ENCODE peak calls at places on chromosomes 4 and X, in six cellular contexts. Z is HepG2, V is upper lobe of left lung, F is GM12878, I is Panc1, U is HCT116. B is an unnamed sample. For H3K9me3, the result is how much of the 10 kb centered on the place peaks cover.

GRCh38 chr4:158056689-158057245 is 116.1 kb downstream of the GASK1B start:
- ATAC-seq in Z (peak), V (no peak), F (no peak), I (no peak), U (no peak), B (no peak)

GRCh38 chr4:116244771-116245170 is 840.6 kb downstream of the TRAM1L1 start:
- ATAC-seq in Z (no peak), V (no peak), F (no peak), I (no peak), U (no peak), B (no peak)

GRCh38 chr4:27414867-27415266 is 554.2 kb downstream of the STIM2 start:
- ATAC-seq in Z (no peak), V (peak), F (no peak), I (no peak), U (no peak), B (no peak)

GRCh38 chrX:68532828-68533227 is 34.0 kb downstream of the YIPF6 start:
- ATAC-seq in Z (no peak), V (no peak), F (no peak), I (no peak), U (no peak), B (no peak)

GRCh38 chrX:4735299-4735698 is 1021.9 kb upstream of the PRKX start:
- ATAC-seq in Z (no peak), V (no peak), F (no peak), I (no peak), U (no peak), B (no peak)

GRCh38 chr4:16077786-16078185 is 6.0 kb downstream of the PROM1 start:
- ATAC-seq in Z (no peak), V (no peak), F (no peak), I (no peak), U (no peak), B (no peak)

GRCh38 chr4:177530561-177530960 is 88.3 kb upstream of the AGA start:
- ATAC-seq in Z (no peak), V (no peak), F (no peak), I (no peak), U (no peak), B (no peak)

GRCh38 chr4:36841583-36842326 is 402.8 kb upstream of the NWD2 start:
- ATAC-seq in Z (no peak), V (no peak), F (peak), I (no peak), U (no peak), B (no peak)

GRCh38 chrX:127112726-127113125 is 293.2 kb downstream of the PRR32 start:
- ATAC-seq in Z (no peak), V (no peak), F (no peak), I (no peak), U (no peak), B (no peak)

GRCh38 chrX:70444326-70445196 is at the start of gene DLG3:
- ATAC-seq in Z (peak), V (peak), F (peak), I (peak), U (peak), B (peak)

GRCh38 chr4:110730318-110730717 is 107.4 kb upstream of the PITX2 start:
- ATAC-seq in Z (no peak), V (no peak), F (no peak), I (no peak), U (no peak), B (no peak)

GRCh38 chr4:119498520-119498919 is 130.1 kb downstream of the PDE5A start:
- ATAC-seq in Z (peak), V (peak), F (no peak), I (peak), U (no peak), B (peak)

GRCh38 chr4:24603343-24603742 is 19.0 kb upstream of the DHX15 start:
- ATAC-seq in Z (no peak), V (no peak), F (no peak), I (no peak), U (no peak), B (no peak)

DNA sequence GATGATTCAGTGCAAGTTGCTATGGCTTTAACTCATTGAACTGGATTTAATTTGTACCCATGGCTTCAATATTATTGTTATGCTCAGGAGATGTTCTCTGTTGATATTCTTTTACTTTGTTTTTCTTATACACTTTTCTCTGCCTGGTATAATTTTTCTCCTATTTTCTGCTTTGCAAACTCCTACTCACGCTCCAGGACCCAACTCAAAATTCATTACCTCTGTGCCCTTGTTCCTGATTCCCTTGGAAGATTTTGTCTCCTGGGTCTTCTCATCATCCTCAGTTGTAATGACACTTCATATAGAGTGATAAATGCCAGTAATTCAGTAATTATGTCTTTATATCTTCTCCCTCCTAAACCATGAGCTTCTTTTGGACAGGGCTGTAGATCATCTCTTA is 259.9 kb upstream of the JADE1 start:
- ATAC-seq in Z (no peak), V (no peak), F (no peak), I (no peak), U (no peak), B (no peak)
- H3K4me3 ChIP-seq in Z (no peak), V (no peak), F (no peak), I (no peak), U (no peak), B (no peak)

DNA sequence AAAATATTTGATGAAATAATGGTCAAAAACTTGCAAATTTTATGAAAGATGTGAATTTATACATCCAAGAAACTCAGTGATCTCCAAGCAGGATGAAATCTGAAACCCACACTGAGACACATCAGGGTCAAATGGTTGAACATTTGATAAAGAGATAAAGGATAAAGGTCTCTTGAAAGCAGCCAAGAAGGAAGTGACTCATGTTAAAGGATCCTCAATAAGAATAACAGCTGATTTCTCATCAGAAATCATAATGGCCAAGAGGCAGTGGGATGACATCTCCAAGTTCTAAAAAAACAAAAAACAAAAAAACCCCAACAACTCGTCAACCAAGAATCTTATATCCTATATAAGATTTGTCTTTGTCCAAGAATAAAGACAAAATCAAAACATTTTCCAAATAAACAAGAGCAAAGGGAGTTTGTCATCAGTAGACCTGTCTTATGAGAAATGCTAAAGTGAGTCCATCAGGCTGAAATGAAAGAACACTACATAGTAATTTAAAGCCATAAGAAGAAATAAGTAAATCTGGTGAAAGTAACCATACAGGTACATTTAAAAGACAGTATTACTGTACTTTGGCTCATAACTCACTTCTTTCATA is 121.7 kb downstream of the PDS5A start:
- ATAC-seq in Z (no peak), V (no peak), F (no peak), I (no peak), U (no peak), B (no peak)
- TF ChIP-seq POLR2AphosphoS5 in Z (no peak), V (no peak), F (no peak), I (no peak), U (no peak), B (no peak)

GRCh38 chrX:50157545-50158125 is 43.2 kb downstream of the AKAP4 start:
- ATAC-seq in Z (no peak), V (no peak), F (no peak), I (no peak), U (no peak), B (no peak)
- H3K9me3 ChIP-seq in Z (under half), V (under half), F (under half), I (under half), U (under half), B (under half)

DNA sequence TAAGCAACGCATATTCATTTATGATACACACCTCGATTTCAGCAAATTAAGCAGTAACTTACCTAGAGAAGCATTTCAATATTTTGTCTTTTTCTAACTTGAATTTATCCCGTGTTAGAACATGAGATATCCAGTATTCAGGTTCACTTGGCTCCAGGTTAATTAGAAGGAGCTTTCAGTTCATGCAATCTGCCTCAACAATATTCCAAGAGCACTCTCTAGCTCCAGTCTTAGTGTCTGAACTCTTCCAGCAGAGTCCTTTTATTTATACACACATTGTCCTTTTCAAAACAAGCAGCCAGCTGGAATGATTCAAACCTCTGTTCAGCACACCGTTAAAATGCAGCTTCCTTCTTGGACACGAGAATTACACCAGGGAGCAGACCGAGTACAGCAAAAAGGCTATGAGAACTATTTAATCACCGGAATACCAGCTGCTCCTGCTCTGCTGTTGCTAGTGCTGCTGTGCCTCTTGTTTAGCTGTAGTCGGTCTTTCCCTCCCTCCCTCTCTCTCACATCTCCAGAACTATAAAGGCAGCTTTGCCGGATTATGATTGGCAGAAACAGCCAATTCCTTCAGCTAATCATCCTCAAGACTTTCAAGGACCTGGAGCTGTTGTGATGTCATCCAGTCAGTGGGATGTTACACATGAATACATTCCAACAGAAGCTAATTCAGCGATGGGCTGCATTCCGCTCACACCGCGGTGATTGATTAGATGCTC is at the start of gene NDST4:
- ATAC-seq in Z (peak), V (peak), F (no peak), I (peak), U (no peak), B (no peak)
- H3K4me3 ChIP-seq in Z (no peak), V (no peak), F (no peak), I (peak), U (no peak), B (peak)

B was measured in gastroesophageal sphincter.